ENCODE peak calls at places on chromosomes 3 and 15, in ten cellular contexts. U is GM12864; E is B cell; F is GM10248; G is CD8-positive, alpha-beta T cell; B is psoas muscle; I is glutamatergic neuron; O is mucosa of descending colon; D is heart right ventricle; P is kidney epithelial cell. X is an unnamed sample.
A peak's percentile ranks its signal among the peaks of the same experiment; 100 is the strongest.

GRCh38 chr15:91114301-91114700 is 14.2 kb downstream of the SV2B start:
- DNase-seq in F (no peak), E (no peak), U (no peak), D (no peak), B (no peak), G (no peak), I (no peak), O (no peak), P (no peak), X (no peak)

GRCh38 chr15:90221251-90221900 is 12.4 kb downstream of the CIB1 start:
- DNase-seq in O (peak; percentile 81), E (peak; percentile 60), F (peak; percentile 78), B (peak; percentile 63), D (peak; percentile 77), P (no peak), G (no peak), U (no peak), I (peak; percentile 75), X (peak; percentile 32)

GRCh38 chr15:69126054-69126469 is 34.4 kb upstream of the GLCE start:
- DNase-seq in O (peak; percentile 8), G (no peak), B (no peak), D (no peak), F (no peak), U (no peak), I (no peak), P (no peak), E (no peak), X (no peak)

GRCh38 chr15:58724471-58724870 is 25.0 kb downstream of the ADAM10 start:
- DNase-seq in F (peak; percentile 69), B (no peak), O (no peak), U (peak; percentile 38), I (no peak), P (no peak), E (peak; percentile 58), G (no peak), D (no peak), X (no peak)

GRCh38 chr3:13110678-13111116 is 37.5 kb upstream of the IQSEC1 start:
- DNase-seq in B (no peak), F (peak; percentile 75), U (peak; percentile 31), I (no peak), D (no peak), O (peak; percentile 62), E (peak; percentile 89), G (no peak), P (peak; percentile 74), X (no peak)

GRCh38 chr15:29701151-29701550 is 121.1 kb downstream of the TJP1 start:
- DNase-seq in F (no peak), D (no peak), U (no peak), G (no peak), I (no peak), P (no peak), E (no peak), B (no peak), O (no peak), X (no peak)

GRCh38 chr15:29456964-29457363 is 187.3 kb upstream of the NSMCE3 start:
- DNase-seq in D (no peak), O (no peak), I (no peak), B (no peak), G (no peak), E (no peak), F (no peak), U (no peak), P (no peak), X (no peak)

GRCh38 chr3:154428369-154429206 is 1.4 kb downstream of the GPR149 start:
- DNase-seq in B (no peak), I (peak; percentile 56), E (no peak), G (no peak), D (peak; percentile 4), P (no peak), U (no peak), F (no peak), O (no peak), X (no peak)

GRCh38 chr15:70149667-70150404 is 52.1 kb upstream of the TLE3 start:
- DNase-seq in D (no peak), E (no peak), U (no peak), I (no peak), F (no peak), O (no peak), B (no peak), G (no peak), P (no peak), X (no peak)

GRCh38 chr3:42739401-42740158 is 33.5 kb downstream of the CCDC13 start:
- DNase-seq in P (no peak), F (no peak), G (no peak), I (no peak), U (no peak), E (no peak), D (peak; percentile 85), B (peak; percentile 89), O (no peak), X (no peak)

GRCh38 chr3:111236833-111237713 is 165.5 kb downstream of the NECTIN3 start:
- DNase-seq in B (no peak), I (no peak), D (no peak), E (no peak), F (no peak), O (no peak), P (peak; percentile 45), U (no peak), G (no peak), X (no peak)

GRCh38 chr3:78937486-78937885 is 830.3 kb downstream of the ROBO1 start:
- DNase-seq in I (no peak), F (no peak), E (no peak), G (no peak), B (no peak), P (no peak), O (no peak), D (no peak), U (no peak), X (no peak)

GRCh38 chr3:141114816-141115458 is 63.8 kb downstream of the SPSB4 start:
- DNase-seq in O (peak; percentile 17), P (no peak), U (no peak), D (no peak), E (no peak), I (no peak), B (no peak), G (no peak), F (no peak), X (no peak)

GRCh38 chr3:162628531-162628930 is 1131.9 kb downstream of the OTOL1 start:
- DNase-seq in E (no peak), G (no peak), U (no peak), P (no peak), F (no peak), I (no peak), O (no peak), D (no peak), B (no peak), X (no peak)

GRCh38 chr3:15291589-15292541 is 40.5 kb downstream of the SH3BP5 start:
- DNase-seq in U (peak; percentile 79), E (peak; percentile 69), B (no peak), O (peak; percentile 35), P (no peak), D (no peak), I (no peak), G (peak; percentile 41), F (peak; percentile 69), X (no peak)

DNA sequence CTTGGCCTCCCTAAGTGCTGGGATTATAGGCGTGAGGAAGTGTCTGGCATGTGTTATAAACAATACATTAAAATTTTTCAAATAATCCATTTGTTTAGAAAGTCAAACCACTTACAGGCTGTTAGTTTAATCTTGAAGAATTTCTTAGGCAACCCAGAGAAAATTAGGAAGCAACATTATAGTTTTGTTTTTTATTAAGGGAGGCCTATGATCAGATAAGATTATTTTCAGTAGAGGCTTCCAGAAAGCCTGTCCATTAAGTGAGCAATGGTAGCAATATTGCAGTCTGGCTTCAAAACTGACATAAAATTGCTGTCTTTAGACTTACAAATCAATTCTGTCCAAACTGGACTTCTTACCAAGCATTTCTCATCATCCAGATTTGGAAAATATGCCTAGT is 49.6 kb downstream of the CD47 start:
- DNase-seq in P (no peak), G (no peak), O (no peak), E (no peak), F (no peak), B (no peak), D (no peak), I (no peak), U (no peak), X (no peak)
- TF ChIP-seq CTCF in P (no peak), G (no peak), O (no peak), E (no peak), F (no peak), B (no peak), D (no peak), I (no peak), U (no peak), X (no peak)

GRCh38 chr3:134380249-134380648 is 6.0 kb upstream of the AMOTL2 start:
- DNase-seq in D (no peak), E (no peak), O (no peak), I (no peak), P (no peak), G (no peak), U (peak; percentile 4), F (no peak), B (no peak), X (no peak)

GRCh38 chr3:134376786-134377431 is 2.7 kb upstream of the AMOTL2 start:
- DNase-seq in I (no peak), D (no peak), B (no peak), O (peak; percentile 63), U (no peak), E (no peak), P (no peak), F (no peak), G (no peak), X (no peak)

GRCh38 chr3:134378818-134379217 is 4.6 kb upstream of the AMOTL2 start:
- DNase-seq in F (no peak), P (peak; percentile 37), B (no peak), G (no peak), U (no peak), E (no peak), D (no peak), O (no peak), I (no peak), X (no peak)

GRCh38 chr3:134377896-134378295 is 3.6 kb upstream of the AMOTL2 start:
- DNase-seq in O (no peak), D (no peak), P (no peak), E (no peak), I (no peak), G (no peak), B (no peak), U (no peak), F (no peak), X (no peak)

GRCh38 chr3:134378384-134378783 is 4.1 kb upstream of the AMOTL2 start:
- DNase-seq in I (no peak), E (no peak), F (no peak), U (no peak), D (peak; percentile 53), P (no peak), B (no peak), G (no peak), O (peak; percentile 69), X (no peak)
- TF ChIP-seq CTCF in I (no peak), E (no peak), F (peak; percentile 43), U (peak; percentile 50), D (peak; percentile 69), P (peak; percentile 52), B (peak; percentile 71), G (no peak), O (peak; percentile 36), X (peak; percentile 48)

GRCh38 chr3:113136071-113136470 is 75.3 kb upstream of the BOC start:
- DNase-seq in G (no peak), I (no peak), D (no peak), O (no peak), E (no peak), B (no peak), U (no peak), F (no peak), P (no peak), X (no peak)
- TF ChIP-seq CTCF in G (no peak), I (no peak), D (peak; percentile 41), O (no peak), E (peak; percentile 42), B (peak; percentile 63), U (peak; percentile 47), F (peak; percentile 24), P (peak; percentile 58), X (peak; percentile 66)

GRCh38 chr3:58419782-58420512 is 13.7 kb downstream of the PDHB start:
- DNase-seq in G (no peak), O (peak; percentile 71), I (no peak), U (peak; percentile 24), D (peak; percentile 45), P (no peak), F (peak; percentile 28), B (peak; percentile 56), E (no peak), X (no peak)
- TF ChIP-seq CTCF in G (no peak), O (no peak), I (no peak), U (peak; percentile 19), D (no peak), P (no peak), F (no peak), B (no peak), E (no peak), X (no peak)

X was measured in neural crest cell.